ENCODE peak calls at places on chromosome 7, in ten cellular contexts. W is A549, J is left ventricle myocardium inferior, F is GM12865, Y is endothelial cell, N is neural crest cell, V is colonic mucosa, M is uterus, C is mesothelial cell of epicardium, P is astrocyte of the spinal cord. R is an unnamed sample.

GRCh38 chr7:151754142-151754590 is 122.7 kb downstream of the PRKAG2 start:
- DNase-seq in C (peak), V (peak), M (peak), W (peak), J (peak), N (peak), F (peak), Y (peak), P (peak), R (peak)

GRCh38 chr7:43750016-43750887 is 8.2 kb upstream of the BLVRA start:
- DNase-seq in J (no peak), P (no peak), C (no peak), Y (no peak), F (no peak), V (no peak), W (no peak), M (no peak), N (no peak), R (no peak)

GRCh38 chr7:14900051-14900450 is 2.5 kb downstream of the DGKB start:
- DNase-seq in V (no peak), J (no peak), W (no peak), M (no peak), Y (no peak), N (no peak), P (no peak), C (no peak), F (no peak), R (no peak)

GRCh38 chr7:1106783-1107421 is 19.0 kb downstream of the GPER1 start:
- DNase-seq in J (no peak), N (no peak), C (no peak), P (no peak), W (no peak), V (no peak), F (no peak), M (no peak), Y (no peak), R (no peak)

GRCh38 chr7:98284335-98285036 is 3.0 kb downstream of the BRI3 start:
- DNase-seq in J (peak), N (no peak), M (peak), P (peak), C (no peak), V (peak), W (no peak), Y (peak), F (no peak), R (peak)

GRCh38 chr7:101516849-101517248 is 112.2 kb downstream of the MYL10 start:
- DNase-seq in N (no peak), Y (no peak), C (no peak), W (no peak), F (no peak), M (no peak), J (no peak), V (no peak), P (no peak), R (no peak)

GRCh38 chr7:24891173-24891787 is 88.7 kb downstream of the OSBPL3 start:
- DNase-seq in P (no peak), Y (no peak), W (no peak), M (no peak), F (no peak), C (no peak), V (no peak), J (no peak), N (no peak), R (no peak)

GRCh38 chr7:64618785-64619456 is 47.0 kb upstream of the ZNF107 start:
- DNase-seq in P (peak), F (peak), V (peak), N (peak), M (no peak), J (no peak), Y (peak), W (no peak), C (no peak), R (no peak)

GRCh38 chr7:27994639-27995038 is 186.0 kb downstream of the JAZF1 start:
- DNase-seq in J (no peak), V (peak), W (no peak), F (no peak), P (peak), C (no peak), N (no peak), Y (no peak), M (no peak), R (no peak)

GRCh38 chr7:131521651-131522163 is 34.7 kb downstream of the PODXL start:
- DNase-seq in F (no peak), P (peak), J (no peak), C (no peak), V (peak), Y (no peak), N (no peak), M (no peak), W (no peak), R (peak)

GRCh38 chr7:121180436-121181063 is 148.2 kb upstream of the WNT16 start:
- DNase-seq in P (no peak), F (peak), M (no peak), J (no peak), N (no peak), C (no peak), V (no peak), W (no peak), Y (no peak), R (no peak)

GRCh38 chr7:23222439-23223045 is 24.0 kb upstream of the GPNMB start:
- DNase-seq in Y (no peak), N (no peak), J (no peak), C (no peak), V (no peak), M (no peak), P (no peak), W (no peak), F (no peak), R (no peak)

GRCh38 chr7:106537119-106537518 is 123.8 kb downstream of the CCDC71L start:
- DNase-seq in C (no peak), V (no peak), Y (no peak), F (no peak), W (no peak), N (no peak), J (no peak), P (no peak), M (no peak), R (no peak)

GRCh38 chr7:30164567-30164966 is 29.8 kb downstream of the MTURN start:
- DNase-seq in M (no peak), Y (no peak), J (no peak), F (peak), W (peak), C (no peak), N (no peak), V (no peak), P (peak), R (no peak)

GRCh38 chr7:94041529-94041928 is 37.4 kb upstream of the BET1 start:
- DNase-seq in M (no peak), N (no peak), C (no peak), V (no peak), P (peak), F (no peak), J (no peak), W (no peak), Y (no peak), R (no peak)

GRCh38 chr7:38222481-38223096 is 44.5 kb downstream of the STARD3NL start:
- DNase-seq in W (peak), J (no peak), M (no peak), Y (peak), C (no peak), F (peak), V (peak), N (no peak), P (peak), R (no peak)

GRCh38 chr7:35289376-35289775 is 35.5 kb upstream of the TBX20 start:
- DNase-seq in J (no peak), M (no peak), F (no peak), W (no peak), V (no peak), Y (no peak), C (no peak), N (no peak), P (no peak), R (no peak)

GRCh38 chr7:155505422-155505793 is 41.0 kb downstream of the CNPY1 start:
- DNase-seq in M (no peak), V (no peak), Y (no peak), J (no peak), F (no peak), C (no peak), P (no peak), W (no peak), N (no peak), R (no peak)

GRCh38 chr7:156127166-156128134 is 315.2 kb upstream of the SHH start:
- DNase-seq in N (no peak), P (no peak), Y (no peak), F (no peak), W (no peak), M (no peak), J (no peak), V (no peak), C (no peak), R (no peak)

GRCh38 chr7:107078517-107078966 is 34.0 kb downstream of the PRKAR2B start:
- DNase-seq in V (no peak), J (no peak), N (no peak), Y (no peak), W (peak), P (peak), M (no peak), F (no peak), C (no peak), R (no peak)

GRCh38 chr7:3943779-3944520 is 642.9 kb downstream of the SDK1 start:
- DNase-seq in N (no peak), C (no peak), W (no peak), F (no peak), Y (no peak), P (no peak), J (no peak), M (no peak), V (no peak), R (no peak)

GRCh38 chr7:66452165-66452564 is 176.5 kb upstream of the KCTD7 start:
- DNase-seq in Y (no peak), M (no peak), F (no peak), W (no peak), P (peak), J (no peak), N (no peak), C (no peak), V (no peak), R (no peak)

GRCh38 chr7:128194533-128195282 is 46.4 kb upstream of the LEP start:
- DNase-seq in N (no peak), W (no peak), J (no peak), F (no peak), P (no peak), V (no peak), M (no peak), C (no peak), Y (no peak), R (no peak)

GRCh38 chr7:1586827-1587705 is 17.2 kb upstream of the PSMG3 start:
- DNase-seq in P (no peak), M (no peak), V (no peak), W (no peak), N (no peak), J (no peak), C (no peak), Y (no peak), F (no peak), R (no peak)

GRCh38 chr7:75867390-75867717 is 11.5 kb upstream of the RHBDD2 start:
- DNase-seq in C (no peak), V (no peak), J (no peak), W (no peak), Y (no peak), P (no peak), F (no peak), N (no peak), M (no peak), R (no peak)

GRCh38 chr7:154852205-154852604 is 150.7 kb downstream of the PAXIP1 start:
- DNase-seq in J (no peak), Y (no peak), N (no peak), M (no peak), P (no peak), V (no peak), C (no peak), F (no peak), W (no peak), R (peak)

GRCh38 chr7:6284461-6285360 is 12.3 kb upstream of the CYTH3 start:
- DNase-seq in J (no peak), P (no peak), W (peak), M (no peak), N (no peak), Y (no peak), V (peak), C (no peak), F (no peak), R (peak)

GRCh38 chr7:45032421-45032820 is 32.4 kb downstream of the CCM2 start:
- DNase-seq in C (no peak), P (no peak), F (no peak), V (no peak), J (no peak), M (no peak), N (no peak), W (no peak), Y (no peak), R (peak)

GRCh38 chr7:135943266-135943889 is 33.8 kb downstream of the MTPN start:
- DNase-seq in P (peak), V (no peak), N (no peak), J (no peak), F (no peak), M (no peak), W (no peak), C (no peak), Y (no peak), R (no peak)

GRCh38 chr7:22861576-22861975 is 38.9 kb upstream of the TOMM7 start:
- DNase-seq in N (no peak), Y (no peak), M (no peak), W (no peak), F (no peak), J (no peak), V (no peak), C (no peak), P (no peak), R (no peak)

GRCh38 chr7:19713676-19714075 is 4.8 kb upstream of the POLR1F start:
- DNase-seq in Y (peak), J (no peak), V (no peak), N (peak), W (no peak), M (no peak), F (peak), C (peak), P (peak), R (no peak)

GRCh38 chr7:11212816-11213215 is 239.1 kb downstream of the PHF14 start:
- DNase-seq in P (peak), C (no peak), W (no peak), Y (no peak), V (no peak), M (no peak), N (no peak), F (no peak), J (no peak), R (no peak)

GRCh38 chr7:11213246-11213645 is 239.6 kb downstream of the PHF14 start:
- DNase-seq in W (no peak), F (no peak), P (no peak), M (no peak), C (no peak), N (no peak), Y (no peak), J (no peak), V (no peak), R (no peak)

GRCh38 chr7:11210374-11210773 is 236.7 kb downstream of the PHF14 start:
- DNase-seq in F (no peak), Y (no peak), M (no peak), N (no peak), J (no peak), C (no peak), V (no peak), W (no peak), P (no peak), R (no peak)

GRCh38 chr7:11216276-11216675 is 242.6 kb downstream of the PHF14 start:
- DNase-seq in P (no peak), J (no peak), N (no peak), C (no peak), M (no peak), Y (no peak), W (no peak), F (no peak), V (no peak), R (no peak)

GRCh38 chr7:11212080-11212711 is 238.5 kb downstream of the PHF14 start:
- DNase-seq in J (no peak), P (peak), V (peak), N (peak), W (peak), M (peak), Y (peak), F (peak), C (peak), R (no peak)
- TF ChIP-seq CTCF in J (peak), P (peak), V (peak), N (peak), W (peak), M (peak), Y (peak), F (peak), C (peak), R (peak)

DNA sequence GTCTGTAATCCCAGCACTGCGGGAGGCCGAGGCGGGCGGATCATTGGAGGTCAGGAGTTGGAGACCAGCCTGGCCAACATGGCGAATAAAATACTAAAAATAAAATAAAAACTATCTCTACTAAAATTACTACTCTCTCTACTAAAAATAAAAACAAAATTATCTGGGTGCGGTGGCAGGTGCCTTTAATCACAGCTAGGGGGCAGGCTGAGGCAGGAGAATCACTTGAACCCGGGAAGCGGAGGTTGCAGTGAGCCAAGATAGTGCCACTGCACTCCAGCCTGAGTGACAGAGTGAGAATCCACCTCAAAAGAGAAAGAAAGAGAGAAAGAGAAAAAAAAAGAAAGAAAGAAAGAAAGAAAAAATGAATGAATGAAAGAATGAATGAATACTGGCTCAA is 351.4 kb downstream of the ELMO1 start:
- DNase-seq in P (no peak), N (no peak), V (no peak), Y (no peak), J (no peak), C (no peak), F (no peak), M (no peak), W (no peak), R (no peak)
- TF ChIP-seq CTCF in P (no peak), N (no peak), V (no peak), Y (peak), J (no peak), C (peak), F (peak), M (no peak), W (no peak), R (no peak)

GRCh38 chr7:54879776-54880175 is 120.8 kb upstream of the SEC61G start:
- DNase-seq in N (no peak), W (peak), F (no peak), C (no peak), J (no peak), Y (no peak), P (no peak), V (no peak), M (no peak), R (no peak)

GRCh38 chr7:54874804-54875203 is 115.8 kb upstream of the SEC61G start:
- DNase-seq in F (no peak), N (no peak), J (no peak), V (no peak), Y (no peak), C (no peak), M (no peak), P (no peak), W (no peak), R (no peak)

GRCh38 chr7:54878339-54878738 is 119.3 kb upstream of the SEC61G start:
- DNase-seq in J (no peak), F (no peak), C (no peak), P (peak), N (no peak), M (no peak), W (no peak), Y (no peak), V (no peak), R (no peak)

GRCh38 chr7:54880326-54880989 is 121.4 kb upstream of the SEC61G start:
- DNase-seq in W (no peak), Y (no peak), M (no peak), V (peak), C (no peak), P (no peak), F (no peak), J (no peak), N (no peak), R (no peak)

GRCh38 chr7:54877683-54878082 is 118.7 kb upstream of the SEC61G start:
- DNase-seq in Y (no peak), C (no peak), M (no peak), N (no peak), J (no peak), P (no peak), W (no peak), V (no peak), F (no peak), R (no peak)
- TF ChIP-seq CTCF in Y (no peak), C (no peak), M (no peak), N (no peak), J (no peak), P (no peak), W (peak), V (no peak), F (no peak), R (no peak)

DNA sequence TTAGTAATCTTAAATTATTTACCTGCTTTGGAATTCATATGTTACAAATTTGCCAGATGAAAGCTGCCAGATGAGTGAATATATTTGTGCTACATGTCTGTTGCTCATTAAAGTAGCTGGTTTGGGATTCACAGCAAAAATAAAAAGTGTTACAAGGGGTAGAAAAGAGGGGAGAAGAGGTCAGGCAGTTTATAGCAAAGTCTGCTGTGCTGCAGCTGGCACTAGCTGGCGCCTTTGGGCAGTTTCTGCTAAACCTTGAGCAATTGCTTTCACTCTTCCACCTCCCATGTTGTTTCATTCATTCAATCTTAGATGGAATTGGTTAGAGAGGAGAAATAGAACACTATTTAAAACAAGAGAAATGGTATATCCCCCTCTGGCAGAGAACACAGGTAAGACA is 404.1 kb upstream of the LRGUK start:
- DNase-seq in P (no peak), F (no peak), V (no peak), C (no peak), W (no peak), Y (no peak), M (no peak), N (no peak), J (no peak), R (no peak)
- TF ChIP-seq CTCF in P (no peak), F (no peak), V (no peak), C (no peak), W (no peak), Y (no peak), M (no peak), N (no peak), J (no peak), R (no peak)